ENCODE peak calls at places on chromosomes 13 and 19, in six cellular contexts. C is tibial artery; U is testis; N is effector CD4-positive, alpha-beta T cell; V is stimulated activated effector memory CD8-positive, alpha-beta T cell treated with anti-CD3 and anti-CD28 coated beads, Interleukin-12 subunit alpha, Interleukin-12 subunit beta, amount 100 ng/mL, for 72 hours; O is activated naive CD4-positive, alpha-beta T cell. Z is an unnamed sample.

GRCh38 chr19:29616541-29616940 is 10.5 kb downstream of the POP4 start:
- DNase-seq in C (no peak), V (no peak), O (no peak), N (no peak), U (no peak), Z (no peak)

GRCh38 chr13:80469841-80470378 is 129.0 kb upstream of the SPRY2 start:
- DNase-seq in U (peak; percentile 84), O (no peak), C (peak; percentile 92), N (no peak), V (no peak), Z (peak; percentile 93)

GRCh38 chr13:35729926-35730627 is 253.6 kb upstream of the MAB21L1 start:
- DNase-seq in V (no peak), N (no peak), U (no peak), C (no peak), O (no peak), Z (no peak)

GRCh38 chr19:15251749-15252397 is 19.6 kb upstream of the EPHX3 start:
- DNase-seq in V (no peak), C (peak; percentile 97), N (no peak), O (no peak), U (peak; percentile 83), Z (peak; percentile 95)

GRCh38 chr13:78586706-78587105 is 16.6 kb downstream of the POU4F1 start:
- DNase-seq in N (no peak), O (no peak), U (peak; percentile 37), V (no peak), C (no peak), Z (no peak)

GRCh38 chr13:24680258-24680920 is at the start of gene ATP12A:
- DNase-seq in N (peak; percentile 16), U (peak; percentile 35), V (peak; percentile 63), C (no peak), O (peak; percentile 10), Z (no peak)

GRCh38 chr13:98752111-98752941 is at the start of gene SLC15A1:
- DNase-seq in V (no peak), N (no peak), O (no peak), U (no peak), C (no peak), Z (no peak)

GRCh38 chr13:75993823-75994222 is 357.7 kb downstream of the LMO7 start:
- DNase-seq in U (no peak), V (no peak), O (no peak), C (no peak), N (no peak), Z (no peak)

GRCh38 chr13:20294497-20294896 is 62.4 kb upstream of the GJB6 start:
- DNase-seq in O (no peak), U (no peak), N (no peak), V (no peak), C (no peak), Z (no peak)

GRCh38 chr19:56066152-56067023 is 54.7 kb downstream of the ZNF787 start:
- DNase-seq in V (peak; percentile 78), N (peak; percentile 57), U (peak; percentile 79), C (no peak), O (peak; percentile 46), Z (no peak)

GRCh38 chr13:112105244-112105681 is 38.3 kb downstream of the SOX1 start:
- DNase-seq in O (no peak), U (no peak), C (no peak), N (no peak), V (no peak), Z (no peak)

GRCh38 chr19:2507109-2507508 is 31.2 kb downstream of the GADD45B start:
- DNase-seq in O (peak; percentile 17), U (no peak), V (no peak), N (peak; percentile 30), C (no peak), Z (no peak)

GRCh38 chr19:57068921-57069697 is 50.7 kb upstream of the USP29 start:
- DNase-seq in U (peak; percentile 95), C (no peak), N (no peak), V (no peak), O (no peak), Z (no peak)

GRCh38 chr13:26742691-26743358 is 17.8 kb downstream of the GPR12 start:
- DNase-seq in O (no peak), N (no peak), V (no peak), U (no peak), C (no peak), Z (no peak)

GRCh38 chr19:47895165-47895782 is 9.2 kb upstream of the SULT2A1 start:
- DNase-seq in U (no peak), O (no peak), C (no peak), N (no peak), V (no peak), Z (no peak)

GRCh38 chr19:35524181-35524838 is 3.8 kb downstream of the SBSN start:
- DNase-seq in C (no peak), V (no peak), N (no peak), U (no peak), O (no peak), Z (no peak)

GRCh38 chr19:19528721-19529490 is at the start of gene YJEFN3:
- DNase-seq in V (no peak), C (no peak), N (no peak), U (peak; percentile 74), O (no peak), Z (no peak)

GRCh38 chr19:50178859-50179537 is 15.9 kb upstream of the IZUMO2 start:
- DNase-seq in V (no peak), N (no peak), U (no peak), C (no peak), O (no peak), Z (no peak)

GRCh38 chr19:53254451-53255341 is at the start of gene ZNF677:
- DNase-seq in O (peak; percentile 79), N (peak; percentile 60), C (peak; percentile 96), V (peak; percentile 79), U (peak; percentile 96), Z (peak; percentile 90)

GRCh38 chr13:50152224-50152623 is 137.0 kb downstream of the KCNRG start:
- DNase-seq in C (no peak), N (no peak), O (no peak), U (no peak), V (no peak), Z (no peak)

GRCh38 chr19:29259867-29260281 is 46.9 kb upstream of the UQCRFS1 start:
- DNase-seq in U (no peak), O (no peak), N (no peak), V (no peak), C (no peak), Z (peak; percentile 24)

GRCh38 chr13:34044041-34044440 is 226.1 kb downstream of the RFC3 start:
- DNase-seq in N (no peak), V (no peak), C (no peak), U (no peak), O (no peak), Z (no peak)

GRCh38 chr13:41791056-41791455 is 169.9 kb downstream of the VWA8 start:
- DNase-seq in N (no peak), C (no peak), U (no peak), O (no peak), V (no peak), Z (no peak)

GRCh38 chr13:51614350-51614786 is 30.1 kb downstream of the WDFY2 start:
- DNase-seq in C (no peak), U (no peak), N (peak; percentile 29), V (peak; percentile 59), O (peak; percentile 13), Z (no peak)

GRCh38 chr13:37884674-37885073 is 15.1 kb upstream of the TRPC4 start:
- DNase-seq in C (no peak), N (no peak), V (no peak), O (no peak), U (no peak), Z (no peak)

GRCh38 chr13:39123578-39123977 is 85.3 kb downstream of the NHLRC3 start:
- DNase-seq in V (no peak), O (no peak), C (no peak), N (no peak), U (no peak), Z (no peak)

GRCh38 chr19:14473073-14473790 is 1.9 kb downstream of the PTGER1 start:
- DNase-seq in O (no peak), C (no peak), V (no peak), U (no peak), N (no peak), Z (no peak)

GRCh38 chr19:6891761-6892385 is 4.5 kb downstream of the ADGRE1 start:
- DNase-seq in O (no peak), C (no peak), V (no peak), N (no peak), U (no peak), Z (no peak)

GRCh38 chr13:40611004-40611403 is 55.4 kb downstream of the FOXO1 start:
- DNase-seq in O (no peak), U (no peak), C (no peak), V (peak; percentile 3), N (no peak), Z (no peak)

GRCh38 chr19:7480975-7481265 is 7.9 kb downstream of the PEX11G start:
- DNase-seq in O (no peak), V (no peak), C (no peak), U (no peak), N (no peak), Z (no peak)

GRCh38 chr19:49362048-49362925 is at the start of gene TEAD2:
- DNase-seq in C (peak; percentile 90), U (peak; percentile 68), N (no peak), V (no peak), O (no peak), Z (peak; percentile 86)

GRCh38 chr19:53906211-53907192 is 2.6 kb upstream of the CACNG7 start:
- DNase-seq in O (peak; percentile 65), U (peak; percentile 50), C (no peak), N (peak; percentile 61), V (peak; percentile 88), Z (no peak)

GRCh38 chr19:46471116-46471733 is at the start of gene PNMA8A:
- DNase-seq in C (peak; percentile 92), N (no peak), O (no peak), U (peak; percentile 87), V (no peak), Z (peak; percentile 93)

GRCh38 chr13:27044837-27045570 is 126.6 kb downstream of the USP12 start:
- DNase-seq in V (no peak), C (no peak), U (no peak), N (no peak), O (no peak), Z (no peak)

GRCh38 chr19:43152217-43152616 is 34.1 kb downstream of the PSG5 start:
- DNase-seq in V (no peak), O (no peak), N (no peak), U (no peak), C (no peak), Z (no peak)

GRCh38 chr13:19596960-19597361 is 35.6 kb upstream of the TPTE2 start:
- DNase-seq in V (no peak), O (no peak), N (no peak), C (no peak), U (no peak), Z (no peak)

Z was measured in coronary artery.